ENCODE peak calls at places on chromosome 14, in seven cellular contexts. One of them, this sample, is unnamed.
A peak's percentile ranks its signal among the peaks of the same experiment; 100 is the strongest.

GRCh38 chr14:70808402-70809237 is 693 bp downstream of the MAP3K9 start:
- DNase-seq in activated T-cell treated with anti-CD3 and anti-CD28 coated beads, Interleukin-2, amount 50 U/mL, for 24 hours: peak; percentile 68
- DNase-seq in activated T-helper 1 cell treated with Interleukin-2 at 50 U/mL for 16 hours: peak; percentile 24
- DNase-seq in neural progenitor cell: peak; percentile 76
- DNase-seq in gastrocnemius medialis: no peak
- DNase-seq in stimulated activated CD8-positive, alpha-beta memory T cell treated with anti-CD3 and anti-CD28 coated beads, Interleukin-7, amount 100 ng/mL, for 48 hours: no peak
- DNase-seq in left colon: peak; percentile 66
- DNase-seq in this sample: peak; percentile 46

GRCh38 chr14:37580146-37580545 is 14.9 kb downstream of the FOXA1 start:
- DNase-seq in activated T-cell treated with anti-CD3 and anti-CD28 coated beads, Interleukin-2, amount 50 U/mL, for 24 hours: no peak
- DNase-seq in activated T-helper 1 cell treated with Interleukin-2 at 50 U/mL for 16 hours: no peak
- DNase-seq in gastrocnemius medialis: no peak
- DNase-seq in stimulated activated CD8-positive, alpha-beta memory T cell treated with anti-CD3 and anti-CD28 coated beads, Interleukin-7, amount 100 ng/mL, for 48 hours: no peak
- DNase-seq in neural progenitor cell: no peak
- DNase-seq in left colon: no peak
- DNase-seq in this sample: no peak

GRCh38 chr14:86153480-86153879 is 623.5 kb downstream of the FLRT2 start:
- DNase-seq in left colon: no peak
- DNase-seq in gastrocnemius medialis: no peak
- DNase-seq in activated T-cell treated with anti-CD3 and anti-CD28 coated beads, Interleukin-2, amount 50 U/mL, for 24 hours: no peak
- DNase-seq in activated T-helper 1 cell treated with Interleukin-2 at 50 U/mL for 16 hours: no peak
- DNase-seq in neural progenitor cell: peak; percentile 30
- DNase-seq in stimulated activated CD8-positive, alpha-beta memory T cell treated with anti-CD3 and anti-CD28 coated beads, Interleukin-7, amount 100 ng/mL, for 48 hours: no peak
- DNase-seq in this sample: no peak

GRCh38 chr14:68173227-68173972 is 353.8 kb downstream of the RAD51B start:
- DNase-seq in activated T-helper 1 cell treated with Interleukin-2 at 50 U/mL for 16 hours: no peak
- DNase-seq in neural progenitor cell: no peak
- DNase-seq in activated T-cell treated with anti-CD3 and anti-CD28 coated beads, Interleukin-2, amount 50 U/mL, for 24 hours: no peak
- DNase-seq in stimulated activated CD8-positive, alpha-beta memory T cell treated with anti-CD3 and anti-CD28 coated beads, Interleukin-7, amount 100 ng/mL, for 48 hours: no peak
- DNase-seq in left colon: no peak
- DNase-seq in gastrocnemius medialis: no peak
- DNase-seq in this sample: no peak

GRCh38 chr14:90111895-90112534 is 50.2 kb downstream of the KCNK13 start:
- DNase-seq in stimulated activated CD8-positive, alpha-beta memory T cell treated with anti-CD3 and anti-CD28 coated beads, Interleukin-7, amount 100 ng/mL, for 48 hours: no peak
- DNase-seq in neural progenitor cell: no peak
- DNase-seq in activated T-helper 1 cell treated with Interleukin-2 at 50 U/mL for 16 hours: no peak
- DNase-seq in left colon: no peak
- DNase-seq in gastrocnemius medialis: no peak
- DNase-seq in activated T-cell treated with anti-CD3 and anti-CD28 coated beads, Interleukin-2, amount 50 U/mL, for 24 hours: no peak
- DNase-seq in this sample: no peak

GRCh38 chr14:54686871-54687749 is 120.2 kb downstream of the SAMD4A start:
- DNase-seq in neural progenitor cell: no peak
- DNase-seq in left colon: no peak
- DNase-seq in activated T-helper 1 cell treated with Interleukin-2 at 50 U/mL for 16 hours: no peak
- DNase-seq in gastrocnemius medialis: peak; percentile 61
- DNase-seq in stimulated activated CD8-positive, alpha-beta memory T cell treated with anti-CD3 and anti-CD28 coated beads, Interleukin-7, amount 100 ng/mL, for 48 hours: no peak
- DNase-seq in activated T-cell treated with anti-CD3 and anti-CD28 coated beads, Interleukin-2, amount 50 U/mL, for 24 hours: no peak
- DNase-seq in this sample: no peak

GRCh38 chr14:75821828-75822521 is 159.8 kb downstream of the TGFB3 start:
- DNase-seq in activated T-cell treated with anti-CD3 and anti-CD28 coated beads, Interleukin-2, amount 50 U/mL, for 24 hours: no peak
- DNase-seq in neural progenitor cell: no peak
- DNase-seq in gastrocnemius medialis: no peak
- DNase-seq in left colon: no peak
- DNase-seq in stimulated activated CD8-positive, alpha-beta memory T cell treated with anti-CD3 and anti-CD28 coated beads, Interleukin-7, amount 100 ng/mL, for 48 hours: no peak
- DNase-seq in activated T-helper 1 cell treated with Interleukin-2 at 50 U/mL for 16 hours: no peak
- DNase-seq in this sample: peak; percentile 45

GRCh38 chr14:74522740-74523139 is 29.2 kb downstream of the ISCA2 start:
- DNase-seq in stimulated activated CD8-positive, alpha-beta memory T cell treated with anti-CD3 and anti-CD28 coated beads, Interleukin-7, amount 100 ng/mL, for 48 hours: no peak
- DNase-seq in left colon: no peak
- DNase-seq in neural progenitor cell: no peak
- DNase-seq in activated T-cell treated with anti-CD3 and anti-CD28 coated beads, Interleukin-2, amount 50 U/mL, for 24 hours: no peak
- DNase-seq in gastrocnemius medialis: no peak
- DNase-seq in activated T-helper 1 cell treated with Interleukin-2 at 50 U/mL for 16 hours: no peak
- DNase-seq in this sample: no peak

GRCh38 chr14:97109234-97109633 is 312.1 kb downstream of the VRK1 start:
- DNase-seq in gastrocnemius medialis: no peak
- DNase-seq in activated T-cell treated with anti-CD3 and anti-CD28 coated beads, Interleukin-2, amount 50 U/mL, for 24 hours: no peak
- DNase-seq in left colon: no peak
- DNase-seq in stimulated activated CD8-positive, alpha-beta memory T cell treated with anti-CD3 and anti-CD28 coated beads, Interleukin-7, amount 100 ng/mL, for 48 hours: no peak
- DNase-seq in activated T-helper 1 cell treated with Interleukin-2 at 50 U/mL for 16 hours: no peak
- DNase-seq in neural progenitor cell: no peak
- DNase-seq in this sample: no peak

GRCh38 chr14:67773844-67774377 is 42.5 kb downstream of the ZFYVE26 start:
- DNase-seq in activated T-helper 1 cell treated with Interleukin-2 at 50 U/mL for 16 hours: no peak
- DNase-seq in stimulated activated CD8-positive, alpha-beta memory T cell treated with anti-CD3 and anti-CD28 coated beads, Interleukin-7, amount 100 ng/mL, for 48 hours: no peak
- DNase-seq in left colon: no peak
- DNase-seq in activated T-cell treated with anti-CD3 and anti-CD28 coated beads, Interleukin-2, amount 50 U/mL, for 24 hours: no peak
- DNase-seq in neural progenitor cell: no peak
- DNase-seq in gastrocnemius medialis: no peak
- DNase-seq in this sample: no peak

GRCh38 chr14:36553650-36554260 is 28.7 kb downstream of the NKX2-8 start:
- DNase-seq in activated T-cell treated with anti-CD3 and anti-CD28 coated beads, Interleukin-2, amount 50 U/mL, for 24 hours: no peak
- DNase-seq in gastrocnemius medialis: no peak
- DNase-seq in left colon: peak; percentile 13
- DNase-seq in activated T-helper 1 cell treated with Interleukin-2 at 50 U/mL for 16 hours: no peak
- DNase-seq in neural progenitor cell: peak; percentile 66
- DNase-seq in stimulated activated CD8-positive, alpha-beta memory T cell treated with anti-CD3 and anti-CD28 coated beads, Interleukin-7, amount 100 ng/mL, for 48 hours: no peak
- DNase-seq in this sample: no peak

GRCh38 chr14:36556811-36557433 is 25.5 kb downstream of the NKX2-8 start:
- DNase-seq in left colon: peak; percentile 28
- DNase-seq in gastrocnemius medialis: no peak
- DNase-seq in activated T-helper 1 cell treated with Interleukin-2 at 50 U/mL for 16 hours: no peak
- DNase-seq in neural progenitor cell: peak; percentile 39
- DNase-seq in stimulated activated CD8-positive, alpha-beta memory T cell treated with anti-CD3 and anti-CD28 coated beads, Interleukin-7, amount 100 ng/mL, for 48 hours: no peak
- DNase-seq in activated T-cell treated with anti-CD3 and anti-CD28 coated beads, Interleukin-2, amount 50 U/mL, for 24 hours: peak; percentile 43
- DNase-seq in this sample: no peak

GRCh38 chr14:38544766-38545165 is 288.9 kb upstream of the CLEC14A start:
- DNase-seq in activated T-cell treated with anti-CD3 and anti-CD28 coated beads, Interleukin-2, amount 50 U/mL, for 24 hours: no peak
- DNase-seq in neural progenitor cell: peak; percentile 39
- DNase-seq in gastrocnemius medialis: no peak
- DNase-seq in activated T-helper 1 cell treated with Interleukin-2 at 50 U/mL for 16 hours: no peak
- DNase-seq in left colon: no peak
- DNase-seq in stimulated activated CD8-positive, alpha-beta memory T cell treated with anti-CD3 and anti-CD28 coated beads, Interleukin-7, amount 100 ng/mL, for 48 hours: no peak
- DNase-seq in this sample: no peak

GRCh38 chr14:60025586-60025985 is 66.1 kb upstream of the PCNX4 start:
- DNase-seq in activated T-helper 1 cell treated with Interleukin-2 at 50 U/mL for 16 hours: no peak
- DNase-seq in gastrocnemius medialis: no peak
- DNase-seq in left colon: no peak
- DNase-seq in activated T-cell treated with anti-CD3 and anti-CD28 coated beads, Interleukin-2, amount 50 U/mL, for 24 hours: no peak
- DNase-seq in stimulated activated CD8-positive, alpha-beta memory T cell treated with anti-CD3 and anti-CD28 coated beads, Interleukin-7, amount 100 ng/mL, for 48 hours: no peak
- DNase-seq in neural progenitor cell: no peak
- DNase-seq in this sample: no peak

GRCh38 chr14:21300892-21301291 is 21.0 kb downstream of the RPGRIP1 start:
- DNase-seq in gastrocnemius medialis: no peak
- DNase-seq in activated T-cell treated with anti-CD3 and anti-CD28 coated beads, Interleukin-2, amount 50 U/mL, for 24 hours: peak; percentile 51
- DNase-seq in stimulated activated CD8-positive, alpha-beta memory T cell treated with anti-CD3 and anti-CD28 coated beads, Interleukin-7, amount 100 ng/mL, for 48 hours: no peak
- DNase-seq in activated T-helper 1 cell treated with Interleukin-2 at 50 U/mL for 16 hours: no peak
- DNase-seq in left colon: peak; percentile 37
- DNase-seq in neural progenitor cell: peak; percentile 77
- DNase-seq in this sample: peak; percentile 51

GRCh38 chr14:106788534-106788933 is 1262.2 kb downstream of the TMEM121 start:
- DNase-seq in activated T-cell treated with anti-CD3 and anti-CD28 coated beads, Interleukin-2, amount 50 U/mL, for 24 hours: no peak
- DNase-seq in stimulated activated CD8-positive, alpha-beta memory T cell treated with anti-CD3 and anti-CD28 coated beads, Interleukin-7, amount 100 ng/mL, for 48 hours: no peak
- DNase-seq in neural progenitor cell: no peak
- DNase-seq in gastrocnemius medialis: no peak
- DNase-seq in activated T-helper 1 cell treated with Interleukin-2 at 50 U/mL for 16 hours: no peak
- DNase-seq in left colon: no peak
- DNase-seq in this sample: no peak

GRCh38 chr14:69685217-69685616 is 73.8 kb downstream of the SUSD6 start:
- DNase-seq in neural progenitor cell: no peak
- DNase-seq in activated T-cell treated with anti-CD3 and anti-CD28 coated beads, Interleukin-2, amount 50 U/mL, for 24 hours: peak; percentile 65
- DNase-seq in stimulated activated CD8-positive, alpha-beta memory T cell treated with anti-CD3 and anti-CD28 coated beads, Interleukin-7, amount 100 ng/mL, for 48 hours: peak; percentile 39
- DNase-seq in gastrocnemius medialis: no peak
- DNase-seq in activated T-helper 1 cell treated with Interleukin-2 at 50 U/mL for 16 hours: peak; percentile 25
- DNase-seq in left colon: no peak
- DNase-seq in this sample: no peak

GRCh38 chr14:95294834-95295599 is 24.7 kb downstream of the CLMN start:
- DNase-seq in activated T-helper 1 cell treated with Interleukin-2 at 50 U/mL for 16 hours: no peak
- DNase-seq in activated T-cell treated with anti-CD3 and anti-CD28 coated beads, Interleukin-2, amount 50 U/mL, for 24 hours: no peak
- DNase-seq in stimulated activated CD8-positive, alpha-beta memory T cell treated with anti-CD3 and anti-CD28 coated beads, Interleukin-7, amount 100 ng/mL, for 48 hours: no peak
- DNase-seq in left colon: no peak
- DNase-seq in gastrocnemius medialis: no peak
- DNase-seq in neural progenitor cell: no peak
- DNase-seq in this sample: no peak

GRCh38 chr14:66069830-66070541 is 416.2 kb upstream of the CCDC196 start:
- DNase-seq in left colon: no peak
- DNase-seq in neural progenitor cell: no peak
- DNase-seq in activated T-helper 1 cell treated with Interleukin-2 at 50 U/mL for 16 hours: no peak
- DNase-seq in stimulated activated CD8-positive, alpha-beta memory T cell treated with anti-CD3 and anti-CD28 coated beads, Interleukin-7, amount 100 ng/mL, for 48 hours: no peak
- DNase-seq in gastrocnemius medialis: no peak
- DNase-seq in activated T-cell treated with anti-CD3 and anti-CD28 coated beads, Interleukin-2, amount 50 U/mL, for 24 hours: no peak
- DNase-seq in this sample: no peak

GRCh38 chr14:34180428-34180827 is 229.6 kb upstream of the EGLN3 start:
- DNase-seq in activated T-cell treated with anti-CD3 and anti-CD28 coated beads, Interleukin-2, amount 50 U/mL, for 24 hours: no peak
- DNase-seq in stimulated activated CD8-positive, alpha-beta memory T cell treated with anti-CD3 and anti-CD28 coated beads, Interleukin-7, amount 100 ng/mL, for 48 hours: no peak
- DNase-seq in activated T-helper 1 cell treated with Interleukin-2 at 50 U/mL for 16 hours: no peak
- DNase-seq in gastrocnemius medialis: no peak
- DNase-seq in neural progenitor cell: no peak
- DNase-seq in left colon: no peak
- DNase-seq in this sample: no peak

GRCh38 chr14:32588448-32589320 is 259.6 kb downstream of the AKAP6 start:
- DNase-seq in neural progenitor cell: peak; percentile 65
- DNase-seq in left colon: no peak
- DNase-seq in stimulated activated CD8-positive, alpha-beta memory T cell treated with anti-CD3 and anti-CD28 coated beads, Interleukin-7, amount 100 ng/mL, for 48 hours: no peak
- DNase-seq in gastrocnemius medialis: no peak
- DNase-seq in activated T-helper 1 cell treated with Interleukin-2 at 50 U/mL for 16 hours: no peak
- DNase-seq in activated T-cell treated with anti-CD3 and anti-CD28 coated beads, Interleukin-2, amount 50 U/mL, for 24 hours: no peak
- DNase-seq in this sample: no peak

GRCh38 chr14:95953111-95953724 is 76.6 kb downstream of the TUNAR start:
- DNase-seq in neural progenitor cell: peak; percentile 89
- DNase-seq in activated T-cell treated with anti-CD3 and anti-CD28 coated beads, Interleukin-2, amount 50 U/mL, for 24 hours: no peak
- DNase-seq in activated T-helper 1 cell treated with Interleukin-2 at 50 U/mL for 16 hours: no peak
- DNase-seq in left colon: no peak
- DNase-seq in gastrocnemius medialis: no peak
- DNase-seq in stimulated activated CD8-positive, alpha-beta memory T cell treated with anti-CD3 and anti-CD28 coated beads, Interleukin-7, amount 100 ng/mL, for 48 hours: no peak
- DNase-seq in this sample: peak; percentile 28

GRCh38 chr14:55404170-55404569 is 7.5 kb downstream of the ATG14 start:
- DNase-seq in activated T-helper 1 cell treated with Interleukin-2 at 50 U/mL for 16 hours: no peak
- DNase-seq in stimulated activated CD8-positive, alpha-beta memory T cell treated with anti-CD3 and anti-CD28 coated beads, Interleukin-7, amount 100 ng/mL, for 48 hours: no peak
- DNase-seq in gastrocnemius medialis: no peak
- DNase-seq in activated T-cell treated with anti-CD3 and anti-CD28 coated beads, Interleukin-2, amount 50 U/mL, for 24 hours: no peak
- DNase-seq in left colon: no peak
- DNase-seq in neural progenitor cell: peak; percentile 11
- DNase-seq in this sample: no peak

GRCh38 chr14:105075364-105076295 is 10.4 kb upstream of the GPR132 start:
- DNase-seq in left colon: peak; percentile 53
- DNase-seq in gastrocnemius medialis: no peak
- DNase-seq in stimulated activated CD8-positive, alpha-beta memory T cell treated with anti-CD3 and anti-CD28 coated beads, Interleukin-7, amount 100 ng/mL, for 48 hours: no peak
- DNase-seq in activated T-cell treated with anti-CD3 and anti-CD28 coated beads, Interleukin-2, amount 50 U/mL, for 24 hours: no peak
- DNase-seq in neural progenitor cell: peak; percentile 74
- DNase-seq in activated T-helper 1 cell treated with Interleukin-2 at 50 U/mL for 16 hours: no peak
- DNase-seq in this sample: no peak

GRCh38 chr14:66288511-66288910 is 197.7 kb upstream of the CCDC196 start:
- DNase-seq in left colon: no peak
- DNase-seq in activated T-cell treated with anti-CD3 and anti-CD28 coated beads, Interleukin-2, amount 50 U/mL, for 24 hours: no peak
- DNase-seq in gastrocnemius medialis: no peak
- DNase-seq in activated T-helper 1 cell treated with Interleukin-2 at 50 U/mL for 16 hours: no peak
- DNase-seq in stimulated activated CD8-positive, alpha-beta memory T cell treated with anti-CD3 and anti-CD28 coated beads, Interleukin-7, amount 100 ng/mL, for 48 hours: no peak
- DNase-seq in neural progenitor cell: no peak
- DNase-seq in this sample: no peak

GRCh38 chr14:76077340-76077739 is 74.4 kb upstream of the GPATCH2L start:
- DNase-seq in gastrocnemius medialis: no peak
- DNase-seq in activated T-cell treated with anti-CD3 and anti-CD28 coated beads, Interleukin-2, amount 50 U/mL, for 24 hours: no peak
- DNase-seq in stimulated activated CD8-positive, alpha-beta memory T cell treated with anti-CD3 and anti-CD28 coated beads, Interleukin-7, amount 100 ng/mL, for 48 hours: no peak
- DNase-seq in neural progenitor cell: no peak
- DNase-seq in left colon: no peak
- DNase-seq in activated T-helper 1 cell treated with Interleukin-2 at 50 U/mL for 16 hours: no peak
- DNase-seq in this sample: no peak

GRCh38 chr14:20675669-20676068 is 8.7 kb upstream of the RNASE4 start:
- DNase-seq in activated T-cell treated with anti-CD3 and anti-CD28 coated beads, Interleukin-2, amount 50 U/mL, for 24 hours: no peak
- DNase-seq in activated T-helper 1 cell treated with Interleukin-2 at 50 U/mL for 16 hours: no peak
- DNase-seq in gastrocnemius medialis: no peak
- DNase-seq in neural progenitor cell: no peak
- DNase-seq in left colon: no peak
- DNase-seq in stimulated activated CD8-positive, alpha-beta memory T cell treated with anti-CD3 and anti-CD28 coated beads, Interleukin-7, amount 100 ng/mL, for 48 hours: no peak
- DNase-seq in this sample: no peak

GRCh38 chr14:75168586-75169335 is 7.7 kb downstream of the TMED10 start:
- DNase-seq in activated T-cell treated with anti-CD3 and anti-CD28 coated beads, Interleukin-2, amount 50 U/mL, for 24 hours: no peak
- DNase-seq in neural progenitor cell: no peak
- DNase-seq in stimulated activated CD8-positive, alpha-beta memory T cell treated with anti-CD3 and anti-CD28 coated beads, Interleukin-7, amount 100 ng/mL, for 48 hours: no peak
- DNase-seq in gastrocnemius medialis: no peak
- DNase-seq in left colon: no peak
- DNase-seq in activated T-helper 1 cell treated with Interleukin-2 at 50 U/mL for 16 hours: no peak
- DNase-seq in this sample: no peak

GRCh38 chr14:105646175-105646574 is 119.8 kb downstream of the TMEM121 start:
- DNase-seq in activated T-helper 1 cell treated with Interleukin-2 at 50 U/mL for 16 hours: no peak
- DNase-seq in activated T-cell treated with anti-CD3 and anti-CD28 coated beads, Interleukin-2, amount 50 U/mL, for 24 hours: no peak
- DNase-seq in left colon: no peak
- DNase-seq in stimulated activated CD8-positive, alpha-beta memory T cell treated with anti-CD3 and anti-CD28 coated beads, Interleukin-7, amount 100 ng/mL, for 48 hours: no peak
- DNase-seq in neural progenitor cell: no peak
- DNase-seq in gastrocnemius medialis: no peak
- DNase-seq in this sample: no peak

GRCh38 chr14:105489607-105490317 is 1.3 kb upstream of the TEDC1 start:
- DNase-seq in gastrocnemius medialis: peak; percentile 70
- DNase-seq in activated T-helper 1 cell treated with Interleukin-2 at 50 U/mL for 16 hours: peak; percentile 81
- DNase-seq in stimulated activated CD8-positive, alpha-beta memory T cell treated with anti-CD3 and anti-CD28 coated beads, Interleukin-7, amount 100 ng/mL, for 48 hours: peak; percentile 77
- DNase-seq in left colon: peak; percentile 92
- DNase-seq in activated T-cell treated with anti-CD3 and anti-CD28 coated beads, Interleukin-2, amount 50 U/mL, for 24 hours: peak; percentile 88
- DNase-seq in neural progenitor cell: peak; percentile 91
- DNase-seq in this sample: peak; percentile 88

GRCh38 chr14:69312608-69313007 is 52.6 kb downstream of the GALNT16 start:
- DNase-seq in stimulated activated CD8-positive, alpha-beta memory T cell treated with anti-CD3 and anti-CD28 coated beads, Interleukin-7, amount 100 ng/mL, for 48 hours: no peak
- DNase-seq in neural progenitor cell: no peak
- DNase-seq in activated T-helper 1 cell treated with Interleukin-2 at 50 U/mL for 16 hours: no peak
- DNase-seq in activated T-cell treated with anti-CD3 and anti-CD28 coated beads, Interleukin-2, amount 50 U/mL, for 24 hours: peak; percentile 14
- DNase-seq in left colon: no peak
- DNase-seq in gastrocnemius medialis: no peak
- DNase-seq in this sample: no peak

GRCh38 chr14:101520621-101521305 is 40.5 kb upstream of the DIO3 start:
- DNase-seq in left colon: no peak
- DNase-seq in stimulated activated CD8-positive, alpha-beta memory T cell treated with anti-CD3 and anti-CD28 coated beads, Interleukin-7, amount 100 ng/mL, for 48 hours: no peak
- DNase-seq in gastrocnemius medialis: peak; percentile 41
- DNase-seq in activated T-helper 1 cell treated with Interleukin-2 at 50 U/mL for 16 hours: no peak
- DNase-seq in activated T-cell treated with anti-CD3 and anti-CD28 coated beads, Interleukin-2, amount 50 U/mL, for 24 hours: no peak
- DNase-seq in neural progenitor cell: no peak
- DNase-seq in this sample: no peak

GRCh38 chr14:75875958-75876357 is 105.8 kb downstream of the TGFB3 start:
- DNase-seq in stimulated activated CD8-positive, alpha-beta memory T cell treated with anti-CD3 and anti-CD28 coated beads, Interleukin-7, amount 100 ng/mL, for 48 hours: no peak
- DNase-seq in activated T-cell treated with anti-CD3 and anti-CD28 coated beads, Interleukin-2, amount 50 U/mL, for 24 hours: no peak
- DNase-seq in gastrocnemius medialis: no peak
- DNase-seq in activated T-helper 1 cell treated with Interleukin-2 at 50 U/mL for 16 hours: no peak
- DNase-seq in left colon: no peak
- DNase-seq in neural progenitor cell: no peak
- DNase-seq in this sample: no peak

GRCh38 chr14:24139272-24139934 is 2.0 kb downstream of the EMC9 start:
- DNase-seq in gastrocnemius medialis: no peak
- DNase-seq in activated T-cell treated with anti-CD3 and anti-CD28 coated beads, Interleukin-2, amount 50 U/mL, for 24 hours: no peak
- DNase-seq in neural progenitor cell: no peak
- DNase-seq in activated T-helper 1 cell treated with Interleukin-2 at 50 U/mL for 16 hours: no peak
- DNase-seq in left colon: no peak
- DNase-seq in stimulated activated CD8-positive, alpha-beta memory T cell treated with anti-CD3 and anti-CD28 coated beads, Interleukin-7, amount 100 ng/mL, for 48 hours: no peak
- DNase-seq in this sample: peak; percentile 26

GRCh38 chr14:35374273-35374681 is 30.3 kb downstream of the NFKBIA start:
- DNase-seq in activated T-helper 1 cell treated with Interleukin-2 at 50 U/mL for 16 hours: no peak
- DNase-seq in neural progenitor cell: no peak
- DNase-seq in stimulated activated CD8-positive, alpha-beta memory T cell treated with anti-CD3 and anti-CD28 coated beads, Interleukin-7, amount 100 ng/mL, for 48 hours: no peak
- DNase-seq in left colon: no peak
- DNase-seq in gastrocnemius medialis: peak; percentile 45
- DNase-seq in activated T-cell treated with anti-CD3 and anti-CD28 coated beads, Interleukin-2, amount 50 U/mL, for 24 hours: no peak
- DNase-seq in this sample: peak; percentile 61

GRCh38 chr14:103109789-103110415 is 13.4 kb upstream of the TNFAIP2 start:
- DNase-seq in left colon: peak; percentile 36
- DNase-seq in stimulated activated CD8-positive, alpha-beta memory T cell treated with anti-CD3 and anti-CD28 coated beads, Interleukin-7, amount 100 ng/mL, for 48 hours: no peak
- DNase-seq in activated T-helper 1 cell treated with Interleukin-2 at 50 U/mL for 16 hours: no peak
- DNase-seq in activated T-cell treated with anti-CD3 and anti-CD28 coated beads, Interleukin-2, amount 50 U/mL, for 24 hours: no peak
- DNase-seq in gastrocnemius medialis: no peak
- DNase-seq in neural progenitor cell: peak; percentile 59
- DNase-seq in this sample: peak; percentile 43

GRCh38 chr14:70121521-70121920 is 67.2 kb downstream of the SLC8A3 start:
- DNase-seq in left colon: no peak
- DNase-seq in neural progenitor cell: peak; percentile 93
- DNase-seq in activated T-helper 1 cell treated with Interleukin-2 at 50 U/mL for 16 hours: no peak
- DNase-seq in stimulated activated CD8-positive, alpha-beta memory T cell treated with anti-CD3 and anti-CD28 coated beads, Interleukin-7, amount 100 ng/mL, for 48 hours: no peak
- DNase-seq in activated T-cell treated with anti-CD3 and anti-CD28 coated beads, Interleukin-2, amount 50 U/mL, for 24 hours: no peak
- DNase-seq in gastrocnemius medialis: no peak
- DNase-seq in this sample: no peak

GRCh38 chr14:103116645-103117044 is 6.6 kb upstream of the TNFAIP2 start:
- DNase-seq in neural progenitor cell: no peak
- DNase-seq in activated T-helper 1 cell treated with Interleukin-2 at 50 U/mL for 16 hours: no peak
- DNase-seq in activated T-cell treated with anti-CD3 and anti-CD28 coated beads, Interleukin-2, amount 50 U/mL, for 24 hours: no peak
- DNase-seq in left colon: no peak
- DNase-seq in stimulated activated CD8-positive, alpha-beta memory T cell treated with anti-CD3 and anti-CD28 coated beads, Interleukin-7, amount 100 ng/mL, for 48 hours: no peak
- DNase-seq in gastrocnemius medialis: no peak
- DNase-seq in this sample: peak; percentile 40

This sample was measured in Caco-2.